ENCODE peak calls at places on chromosomes 13 and 19, in six cellular contexts. C, P, H, I, W and L are unnamed samples.

GRCh38 chr13:49374585-49375290 is 69.1 kb downstream of the CAB39L start:
- DNase-seq in I (no peak), H (peak), W (no peak), C (no peak), P (no peak), L (peak)

GRCh38 chr19:37943480-37943879 is 36.5 kb downstream of the SIPA1L3 start:
- DNase-seq in P (no peak), H (no peak), C (no peak), W (peak), I (peak), L (no peak)

GRCh38 chr19:13790354-13790753 is 4.9 kb upstream of the ZSWIM4 start:
- DNase-seq in P (no peak), I (no peak), H (no peak), C (no peak), W (no peak), L (peak)

GRCh38 chr13:106987435-106987800 is 419.5 kb upstream of the ARGLU1 start:
- DNase-seq in I (no peak), W (no peak), P (no peak), C (no peak), H (no peak), L (no peak)

GRCh38 chr19:39448271-39448670 is 2.9 kb downstream of the SUPT5H start:
- DNase-seq in P (no peak), H (peak), C (no peak), W (no peak), I (no peak), L (peak)

GRCh38 chr13:30714629-30715028 is 20.7 kb upstream of the ALOX5AP start:
- DNase-seq in W (peak), I (no peak), H (no peak), P (no peak), C (no peak), L (no peak)

GRCh38 chr19:49014123-49014869 is 2.6 kb downstream of the LHB start:
- DNase-seq in I (no peak), P (no peak), W (no peak), C (no peak), H (peak), L (no peak)

GRCh38 chr13:34751044-34751443 is 191.0 kb upstream of the NBEA start:
- DNase-seq in W (no peak), H (no peak), C (no peak), P (no peak), I (no peak), L (no peak)

GRCh38 chr13:36217456-36217855 is 3.1 kb upstream of the SOHLH2 start:
- DNase-seq in C (no peak), W (no peak), I (no peak), H (no peak), P (no peak), L (no peak)

GRCh38 chr13:72698164-72698563 is 29.3 kb downstream of the MZT1 start:
- DNase-seq in I (no peak), W (no peak), C (no peak), H (no peak), P (no peak), L (no peak)

GRCh38 chr13:110801044-110801443 is 87.5 kb downstream of the ING1 start:
- DNase-seq in H (no peak), P (no peak), W (no peak), C (no peak), I (no peak), L (no peak)

GRCh38 chr13:112441226-112441625 is 65.1 kb downstream of the SPACA7 start:
- DNase-seq in C (no peak), W (no peak), P (no peak), H (no peak), I (no peak), L (no peak)

GRCh38 chr19:43672061-43672679 is 2.2 kb upstream of the PLAUR start:
- DNase-seq in I (no peak), P (no peak), H (no peak), W (no peak), C (no peak), L (no peak)

GRCh38 chr19:42433503-42434260 is 6.5 kb upstream of the LIPE start:
- DNase-seq in H (peak), W (peak), P (peak), C (peak), I (peak), L (peak)

GRCh38 chr13:27622881-27623280 is 1.2 kb downstream of the POLR1D start:
- DNase-seq in C (no peak), P (peak), W (no peak), H (no peak), I (no peak), L (no peak)

GRCh38 chr19:18763674-18764590 is 27.2 kb downstream of the COMP start:
- DNase-seq in W (no peak), C (no peak), P (no peak), H (peak), I (peak), L (peak)

GRCh38 chr13:112928020-112928931 is 40.7 kb upstream of the MCF2L start:
- DNase-seq in C (no peak), W (no peak), P (no peak), I (no peak), H (no peak), L (no peak)

GRCh38 chr13:73914119-73914518 is 220.1 kb downstream of the KLF12 start:
- DNase-seq in W (no peak), I (no peak), C (no peak), H (no peak), P (peak), L (peak)

GRCh38 chr13:99434258-99434788 is 66.9 kb upstream of the TM9SF2 start:
- DNase-seq in H (no peak), I (no peak), C (no peak), W (no peak), P (no peak), L (no peak)

GRCh38 chr19:7917292-7918061 is 2.7 kb upstream of the SNAPC2 start:
- DNase-seq in H (peak), I (no peak), W (peak), C (no peak), P (peak), L (peak)

GRCh38 chr13:101673360-101674105 is 221.1 kb downstream of the ITGBL1 start:
- DNase-seq in P (no peak), W (no peak), H (no peak), I (no peak), C (no peak), L (no peak)

GRCh38 chr13:44128522-44128921 is 245.1 kb upstream of the SERP2 start:
- DNase-seq in H (peak), W (no peak), P (no peak), C (no peak), I (no peak), L (no peak)

GRCh38 chr13:48403151-48403631 is 9.7 kb downstream of the LPAR6 start:
- DNase-seq in P (no peak), W (no peak), H (peak), C (no peak), I (no peak), L (no peak)

GRCh38 chr13:73059460-73060250 is 850 bp downstream of the KLF5 start:
- DNase-seq in I (peak), C (no peak), W (peak), H (peak), P (peak), L (no peak)

GRCh38 chr13:66618702-66619101 is 611.4 kb downstream of the PCDH9 start:
- DNase-seq in C (no peak), I (no peak), W (no peak), P (no peak), H (peak), L (no peak)

GRCh38 chr13:59424661-59425060 is 739.1 kb downstream of the DIAPH3 start:
- DNase-seq in W (no peak), H (peak), I (no peak), C (no peak), P (no peak), L (peak)

GRCh38 chr13:107573184-107573583 is 642.2 kb downstream of the LIG4 start:
- DNase-seq in H (no peak), C (no peak), P (no peak), I (no peak), W (no peak), L (no peak)

GRCh38 chr13:31433756-31434155 is 234.0 kb downstream of the B3GLCT start:
- DNase-seq in I (no peak), H (no peak), W (no peak), P (no peak), C (no peak), L (no peak)

GRCh38 chr13:88285329-88285728 is 614.2 kb downstream of the SLITRK5 start:
- DNase-seq in C (no peak), P (no peak), W (no peak), I (no peak), H (no peak), L (no peak)

GRCh38 chr19:37931941-37932655 is 25.1 kb downstream of the SIPA1L3 start:
- DNase-seq in W (peak), C (no peak), I (peak), H (peak), P (peak), L (peak)

GRCh38 chr13:51292000-51292550 is 47.4 kb upstream of the SERPINE3 start:
- DNase-seq in P (no peak), H (peak), C (no peak), I (no peak), W (no peak), L (no peak)

GRCh38 chr13:97212540-97213146 is 9.5 kb upstream of the MBNL2 start:
- DNase-seq in W (peak), P (no peak), C (no peak), H (peak), I (no peak), L (peak)

GRCh38 chr13:46058268-46058667 is 5.7 kb upstream of the ZC3H13 start:
- DNase-seq in H (no peak), P (no peak), I (no peak), C (no peak), W (no peak), L (no peak)
- H3K27ac ChIP-seq in H (no peak), P (no peak), I (no peak), C (no peak), W (no peak), L (no peak)

DNA sequence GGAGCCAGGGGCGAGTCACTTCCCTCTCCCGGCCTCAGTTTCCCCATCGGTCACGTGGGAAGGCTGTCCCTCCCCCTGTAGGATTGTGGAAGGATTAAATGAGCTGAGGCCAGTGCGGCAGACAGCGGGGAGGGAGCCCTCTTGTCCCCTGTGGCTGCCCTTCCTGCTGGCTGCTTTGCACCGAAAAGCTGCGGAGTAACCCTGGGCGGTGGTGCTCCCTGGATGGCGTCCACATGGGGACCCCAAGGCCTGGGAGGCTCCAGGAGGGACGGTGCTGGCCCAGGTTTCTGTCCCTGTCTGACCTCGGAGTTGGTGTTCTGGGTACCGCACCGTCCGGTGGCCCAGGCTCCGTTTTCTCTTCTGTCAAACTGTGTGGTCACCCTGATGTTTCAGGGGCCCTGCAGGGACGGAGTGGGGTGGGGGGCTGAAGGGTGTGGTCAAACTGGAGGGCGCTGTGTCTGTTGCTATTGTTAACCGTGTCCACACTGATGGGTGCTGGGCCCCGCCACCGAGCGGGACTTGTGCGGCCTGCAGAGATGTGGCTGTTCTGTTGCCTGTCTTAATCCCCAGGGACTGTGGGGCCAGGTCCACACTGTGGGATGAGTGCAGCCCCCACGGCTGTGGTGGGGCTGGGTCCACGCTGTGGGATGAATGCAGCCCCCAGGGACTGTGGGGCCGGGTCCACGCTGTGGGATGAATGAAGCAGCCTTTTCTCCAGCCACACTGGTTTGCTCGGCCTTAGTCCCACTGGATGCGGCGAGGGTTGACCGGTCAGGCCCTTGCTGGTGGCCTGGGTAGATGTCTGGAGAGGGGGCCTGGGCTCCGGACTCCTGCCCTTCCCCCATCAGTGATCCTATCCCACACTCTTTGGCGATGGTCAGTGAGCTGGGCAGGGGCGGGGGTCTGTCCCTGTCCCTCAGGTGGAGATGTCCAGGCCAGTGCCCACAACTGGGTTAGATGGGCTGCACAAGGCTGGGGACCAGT is 6.9 kb downstream of the GNA11 start:
- DNase-seq in P (peak), W (no peak), C (no peak), H (no peak), I (no peak), L (no peak)
- H3K27ac ChIP-seq in P (no peak), W (no peak), C (no peak), H (no peak), I (peak), L (no peak)

GRCh38 chr19:56918682-56919307 is 78.3 kb upstream of the PEG3 start:
- DNase-seq in H (no peak), I (no peak), W (no peak), C (no peak), P (no peak), L (no peak)
- H3K27ac ChIP-seq in H (no peak), I (no peak), W (no peak), C (no peak), P (peak), L (no peak)

GRCh38 chr13:104833221-104833620 is 1702.2 kb downstream of the EFNB2 start:
- DNase-seq in I (no peak), P (no peak), H (no peak), C (no peak), W (no peak), L (no peak)
- H3K27ac ChIP-seq in I (no peak), P (no peak), H (no peak), C (no peak), W (no peak), L (no peak)

GRCh38 chr19:35060160-35060855 is 18.8 kb downstream of the HPN start:
- DNase-seq in P (no peak), C (no peak), H (no peak), I (no peak), W (no peak), L (no peak)
- H3K27ac ChIP-seq in P (no peak), C (no peak), H (no peak), I (no peak), W (no peak), L (no peak)